ENCODE peak calls at places on chromosomes 4 and X, in nine cellular contexts. Q is choroid plexus epithelial cell; P is T-helper 2 cell; R is CD4-positive, alpha-beta memory T cell; E is retina; K is epithelial cell of esophagus; F is RCC 7860; S is non-pigmented ciliary epithelial cell; G is astrocyte of the spinal cord. J is an unnamed sample.

GRCh38 chrX:136768469-136769084 is 12.2 kb downstream of the ARHGEF6 start:
- DNase-seq in F (peak), E (peak), R (peak), K (peak), P (no peak), S (peak), Q (peak), G (peak), J (peak)

GRCh38 chr4:25532579-25532978 is 123.1 kb upstream of the SLC34A2 start:
- DNase-seq in F (no peak), R (no peak), Q (no peak), P (no peak), E (no peak), K (peak), S (no peak), G (no peak), J (peak)

GRCh38 chrX:46575991-46576392 is 2.4 kb downstream of the CHST7 start:
- DNase-seq in K (peak), Q (peak), P (no peak), E (peak), R (no peak), F (no peak), G (no peak), S (no peak), J (peak)

GRCh38 chr4:77773101-77773500 is 46.1 kb downstream of the CNOT6L start:
- DNase-seq in F (no peak), Q (peak), E (no peak), R (no peak), K (no peak), S (peak), P (no peak), G (no peak), J (no peak)

GRCh38 chr4:53767503-53767902 is 176.2 kb upstream of the LNX1 start:
- DNase-seq in G (peak), Q (peak), F (no peak), K (no peak), S (peak), R (no peak), P (no peak), E (no peak), J (no peak)

GRCh38 chr4:108149588-108150380 is 18.9 kb downstream of the LEF1 start:
- DNase-seq in S (no peak), P (no peak), E (no peak), K (no peak), R (no peak), Q (peak), G (peak), F (no peak), J (no peak)

GRCh38 chr4:126004936-126005335 is 690.2 kb downstream of the FAT4 start:
- DNase-seq in P (no peak), Q (peak), R (no peak), G (peak), S (peak), F (no peak), K (peak), E (no peak), J (no peak)

GRCh38 chrX:18449271-18449670 is 23.9 kb downstream of the CDKL5 start:
- DNase-seq in G (no peak), P (no peak), K (no peak), Q (no peak), F (peak), R (no peak), E (no peak), S (no peak), J (peak)

GRCh38 chr4:38065181-38065580 is 105.0 kb downstream of the PTTG2 start:
- DNase-seq in K (no peak), F (no peak), Q (no peak), E (no peak), S (no peak), R (no peak), G (no peak), P (no peak), J (no peak)

GRCh38 chr4:40722576-40723161 is 27.1 kb upstream of the NSUN7 start:
- DNase-seq in Q (no peak), S (no peak), F (no peak), P (no peak), R (peak), E (no peak), K (peak), G (no peak), J (no peak)

GRCh38 chr4:183823394-183823793 is 81.7 kb upstream of the STOX2 start:
- DNase-seq in Q (peak), G (peak), E (no peak), K (peak), P (no peak), F (peak), S (peak), R (no peak), J (peak)

GRCh38 chr4:163343604-163344146 is at the start of gene NPY5R:
- DNase-seq in R (no peak), K (no peak), G (no peak), F (no peak), Q (no peak), E (peak), P (no peak), S (no peak), J (no peak)

GRCh38 chr4:69836321-69836720 is 23.6 kb downstream of the SULT1E1 start:
- DNase-seq in F (no peak), P (no peak), S (no peak), R (no peak), E (no peak), G (no peak), K (no peak), Q (no peak), J (no peak)

GRCh38 chr4:68077737-68078136 is 51.9 kb downstream of the TMPRSS11F start:
- DNase-seq in R (no peak), P (no peak), G (no peak), Q (no peak), S (no peak), K (no peak), E (no peak), F (no peak), J (no peak)

GRCh38 chr4:84063618-84064017 is 435.5 kb downstream of the NKX6-1 start:
- DNase-seq in F (no peak), K (no peak), G (no peak), Q (no peak), R (no peak), S (no peak), P (no peak), E (no peak), J (no peak)

GRCh38 chr4:38832624-38833528 is 23.7 kb downstream of the TLR6 start:
- DNase-seq in G (no peak), P (no peak), Q (no peak), R (no peak), E (no peak), F (no peak), K (no peak), S (no peak), J (no peak)

GRCh38 chr4:113784497-113785254 is 23.1 kb upstream of the CAMK2D start:
- DNase-seq in G (peak), E (no peak), K (peak), R (no peak), Q (peak), P (no peak), S (peak), F (peak), J (peak)

GRCh38 chrX:75522565-75523411 is at the start of gene ZDHHC15:
- DNase-seq in R (peak), P (no peak), K (peak), Q (peak), G (peak), E (peak), F (no peak), S (no peak), J (peak)

GRCh38 chr4:183249854-183250253 is 70.2 kb downstream of the CLDN22 start:
- DNase-seq in P (no peak), F (no peak), G (peak), K (peak), E (no peak), Q (peak), R (peak), S (no peak), J (peak)

J was measured in PC-3.